ENCODE peak calls at places on chromosomes 5 and 9, in nine cellular contexts. M is fibroblast of lung, V is AG04449, T is foreskin fibroblast, Z is cardiac fibroblast, X is A549, E is gastrocnemius medialis, Q is upper lobe of right lung, O is right atrium auricular region. F is an unnamed sample.

GRCh38 chr5:180120221-180121101 is 48.9 kb upstream of the RNF130 start:
- DNase-seq in M (no peak), Z (no peak), Q (peak), X (no peak), E (no peak), V (no peak), T (no peak), O (no peak), F (no peak)

GRCh38 chr9:132849168-132849831 is 28.8 kb downstream of the AK8 start:
- DNase-seq in Z (no peak), Q (no peak), T (no peak), O (no peak), X (no peak), M (peak), V (no peak), E (no peak), F (no peak)

GRCh38 chr5:139882961-139883539 is 87.4 kb downstream of the PSD2 start:
- DNase-seq in Q (no peak), Z (no peak), M (no peak), V (no peak), O (no peak), T (no peak), E (peak), X (no peak), F (no peak)

GRCh38 chr9:135326141-135326540 is 153.4 kb upstream of the PPP1R26 start:
- DNase-seq in Z (no peak), O (no peak), T (no peak), M (no peak), V (no peak), X (no peak), E (no peak), Q (no peak), F (no peak)

GRCh38 chr5:179768326-179769085 is 25.3 kb upstream of the LTC4S start:
- DNase-seq in E (no peak), M (no peak), V (no peak), T (no peak), Q (no peak), O (no peak), X (no peak), Z (no peak), F (no peak)

GRCh38 chr5:68257207-68257606 is 41.7 kb downstream of the PIK3R1 start:
- DNase-seq in T (no peak), Z (no peak), E (no peak), X (no peak), Q (no peak), M (no peak), V (no peak), O (no peak), F (no peak)

GRCh38 chr9:28215921-28216320 is 642.6 kb upstream of the C9orf72 start:
- DNase-seq in T (no peak), M (no peak), Z (no peak), X (no peak), O (no peak), E (no peak), Q (no peak), V (no peak), F (no peak)

GRCh38 chr9:128167209-128167608 is 7.1 kb downstream of the BBLN start:
- DNase-seq in Q (no peak), M (no peak), Z (no peak), X (no peak), T (no peak), E (no peak), O (no peak), V (no peak), F (no peak)

GRCh38 chr9:22158983-22159382 is 149.9 kb upstream of the CDKN2B start:
- DNase-seq in X (peak), E (peak), M (peak), O (peak), Q (peak), Z (peak), T (peak), V (no peak), F (peak)

GRCh38 chr5:96790851-96791513 is 16.8 kb downstream of the ERAP1 start:
- DNase-seq in V (no peak), Z (peak), Q (no peak), O (no peak), E (no peak), T (peak), X (no peak), M (peak), F (peak)

GRCh38 chr5:115432691-115433090 is 111.9 kb downstream of the FEM1C start:
- DNase-seq in V (no peak), Z (no peak), Q (no peak), E (no peak), M (peak), T (no peak), O (no peak), X (no peak), F (peak)

GRCh38 chr5:102196481-102196880 is 99.6 kb downstream of the SLCO4C1 start:
- DNase-seq in Q (peak), O (no peak), E (no peak), V (no peak), T (no peak), Z (no peak), M (no peak), X (no peak), F (no peak)

GRCh38 chr9:2125909-2126308 is 110.8 kb downstream of the SMARCA2 start:
- DNase-seq in O (no peak), V (no peak), Z (peak), X (no peak), E (no peak), T (no peak), M (peak), Q (no peak), F (no peak)

GRCh38 chr9:85516976-85517637 is 224.6 kb downstream of the AGTPBP1 start:
- DNase-seq in V (no peak), M (no peak), O (no peak), X (peak), T (no peak), Q (no peak), Z (peak), E (no peak), F (no peak)

GRCh38 chr9:32378496-32378895 is 5.9 kb upstream of the ACO1 start:
- DNase-seq in Q (no peak), O (no peak), Z (peak), T (peak), X (peak), M (peak), E (no peak), V (no peak), F (peak)

GRCh38 chr9:4099961-4100360 is 199.9 kb downstream of the GLIS3 start:
- DNase-seq in X (no peak), T (no peak), Z (peak), Q (no peak), E (no peak), O (no peak), M (peak), V (no peak), F (no peak)

GRCh38 chr5:104652271-104652861 is 1089.8 kb upstream of the NUDT12 start:
- DNase-seq in V (no peak), O (no peak), Q (no peak), X (no peak), E (no peak), M (no peak), Z (no peak), T (no peak), F (no peak)

GRCh38 chr5:132557425-132557805 is 638 bp downstream of the RAD50 start:
- DNase-seq in E (no peak), O (no peak), M (peak), T (peak), Q (peak), V (no peak), Z (peak), X (peak), F (peak)

GRCh38 chr5:123089971-123090640 is 1.1 kb downstream of the PRDM6 start:
- DNase-seq in Q (peak), X (peak), E (no peak), Z (peak), V (no peak), O (no peak), M (no peak), T (no peak), F (no peak)

GRCh38 chr9:121289554-121290370 is 21.8 kb downstream of the GSN start:
- DNase-seq in Z (no peak), T (no peak), V (no peak), M (no peak), X (no peak), O (no peak), E (no peak), Q (peak), F (no peak)

GRCh38 chr5:106545325-106545724 is 1125.4 kb downstream of the EFNA5 start:
- DNase-seq in T (no peak), Q (no peak), X (no peak), O (no peak), Z (peak), V (no peak), M (peak), E (no peak), F (peak)

GRCh38 chr5:151483647-151484046 is 36.2 kb downstream of the SLC36A1 start:
- DNase-seq in M (no peak), O (no peak), E (no peak), Q (no peak), Z (no peak), T (no peak), X (no peak), V (no peak), F (no peak)

GRCh38 chr9:129223551-129224208 is 45.6 kb upstream of the IER5L start:
- DNase-seq in X (no peak), E (no peak), M (no peak), Q (no peak), O (no peak), V (no peak), Z (no peak), T (no peak), F (no peak)

GRCh38 chr5:76204713-76205112 is 121.5 kb downstream of the SV2C start:
- DNase-seq in M (no peak), E (no peak), T (no peak), V (no peak), Q (no peak), Z (no peak), X (no peak), O (no peak), F (no peak)

GRCh38 chr9:137441289-137441934 is at the start of gene ENTPD8:
- DNase-seq in T (no peak), E (no peak), X (peak), Q (peak), M (no peak), V (no peak), Z (no peak), O (no peak), F (no peak)

GRCh38 chr9:35350212-35350611 is 139.7 kb upstream of the RUSC2 start:
- DNase-seq in V (no peak), O (no peak), E (no peak), M (no peak), Z (no peak), X (no peak), T (no peak), Q (no peak), F (no peak)

GRCh38 chr9:123217148-123217585 is 51.2 kb downstream of the STRBP start:
- DNase-seq in M (peak), V (peak), E (no peak), Z (peak), Q (no peak), T (no peak), O (no peak), X (no peak), F (peak)

GRCh38 chr9:136045595-136046554 is 49.2 kb downstream of the NACC2 start:
- DNase-seq in O (peak), T (peak), M (peak), Z (no peak), X (no peak), V (no peak), E (no peak), Q (peak), F (no peak)

GRCh38 chr9:6562194-6562593 is 83.3 kb downstream of the GLDC start:
- DNase-seq in V (no peak), O (no peak), X (no peak), M (no peak), Q (no peak), E (no peak), T (no peak), Z (no peak), F (no peak)

GRCh38 chr5:154485092-154485491 is 7.1 kb upstream of the HAND1 start:
- DNase-seq in Q (no peak), V (no peak), T (no peak), E (no peak), X (no peak), Z (no peak), O (no peak), M (no peak), F (no peak)

GRCh38 chr5:74212336-74212735 is 428.2 kb downstream of the ENC1 start:
- DNase-seq in Z (peak), X (peak), O (no peak), T (no peak), E (no peak), M (peak), Q (no peak), V (no peak), F (no peak)

GRCh38 chr9:68931821-68932220 is 82.1 kb downstream of the PRKACG start:
- DNase-seq in Z (no peak), M (no peak), T (no peak), Q (no peak), V (no peak), E (no peak), O (no peak), X (no peak), F (no peak)

GRCh38 chr5:90201923-90202322 is 207.6 kb downstream of the CETN3 start:
- DNase-seq in Z (peak), T (no peak), O (no peak), M (peak), E (no peak), X (no peak), Q (no peak), V (no peak), F (peak)

GRCh38 chr9:100442072-100442471 is 15.1 kb downstream of the MSANTD3 start:
- DNase-seq in Z (no peak), T (no peak), X (no peak), V (no peak), E (no peak), Q (no peak), O (no peak), M (no peak), F (no peak)

GRCh38 chr5:157740211-157740610 is 3.3 kb upstream of the LSM11 start:
- DNase-seq in Q (no peak), X (peak), V (no peak), T (no peak), M (no peak), Z (no peak), E (no peak), O (no peak), F (no peak)

GRCh38 chr5:157735991-157736390 is 4.8 kb downstream of the THG1L start:
- DNase-seq in E (no peak), X (no peak), M (no peak), Z (no peak), V (no peak), O (no peak), Q (no peak), T (no peak), F (no peak)

GRCh38 chr5:157744055-157745011 is 821 bp downstream of the LSM11 start:
- DNase-seq in X (no peak), E (no peak), T (no peak), O (no peak), Q (peak), Z (no peak), M (no peak), V (no peak), F (peak)

GRCh38 chr5:157743163-157744054 is at the start of gene LSM11:
- DNase-seq in Q (peak), Z (peak), V (no peak), X (peak), E (peak), T (peak), O (peak), M (peak), F (peak)

DNA sequence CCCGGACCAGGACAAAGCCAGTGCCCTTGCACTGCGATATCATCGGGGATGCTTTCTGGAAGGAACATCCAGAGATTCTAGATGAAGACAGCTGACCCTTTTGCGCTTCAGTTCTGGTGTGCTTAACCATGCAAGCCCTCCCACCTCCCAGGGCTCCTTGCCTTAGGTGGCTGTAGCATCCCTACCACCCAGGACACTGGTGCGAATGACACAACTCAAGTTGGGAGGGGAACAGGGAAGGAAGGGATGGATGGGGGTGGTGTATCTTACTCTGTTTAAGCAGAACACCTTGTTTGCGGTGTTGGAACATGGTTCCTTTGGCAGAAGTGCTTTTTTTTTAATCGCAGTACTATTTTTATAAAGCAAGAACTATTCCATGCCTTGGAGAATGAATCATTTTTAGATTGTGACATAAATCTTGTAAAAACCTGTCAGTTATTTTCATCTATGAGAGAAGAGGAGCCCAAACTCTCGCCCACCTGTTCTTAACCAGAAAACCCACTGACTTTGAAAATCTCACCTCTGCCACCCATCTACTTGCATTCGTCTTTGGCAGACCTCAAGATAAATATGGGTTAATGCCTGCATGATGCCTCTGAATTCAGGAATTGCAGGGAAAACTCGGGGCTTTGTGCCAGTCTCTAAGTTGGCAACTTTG is 4.0 kb upstream of the LSM11 start:
- DNase-seq in Q (no peak), O (no peak), V (no peak), X (no peak), E (no peak), M (no peak), T (no peak), Z (no peak), F (no peak)
- TF ChIP-seq CTCF in Q (no peak), O (no peak), V (no peak), X (no peak), E (no peak), M (no peak), T (no peak), Z (no peak), F (no peak)

GRCh38 chr5:6379246-6379645 is 899 bp upstream of the MED10 start:
- DNase-seq in T (no peak), Z (no peak), M (no peak), O (no peak), V (no peak), Q (no peak), E (no peak), X (no peak), F (no peak)
- H3K4me3 ChIP-seq in T (peak), Z (no peak), M (no peak), O (no peak), V (no peak), Q (peak), E (peak), X (peak), F (no peak)

GRCh38 chr9:107488400-107489143 is 997 bp downstream of the KLF4 start:
- DNase-seq in V (no peak), M (peak), X (peak), T (peak), O (peak), Z (peak), Q (peak), E (peak), F (peak)

GRCh38 chr9:107486674-107487520 is 2.7 kb downstream of the KLF4 start:
- DNase-seq in Z (no peak), V (no peak), Q (no peak), M (peak), O (no peak), X (no peak), T (no peak), E (no peak), F (no peak)

GRCh38 chr9:107489687-107490605 is at the start of gene KLF4:
- DNase-seq in O (peak), X (peak), E (peak), M (peak), Q (peak), T (peak), Z (peak), V (peak), F (peak)

GRCh38 chr9:107489144-107489673 is 360 bp downstream of the KLF4 start:
- DNase-seq in M (peak), Z (peak), Q (no peak), E (no peak), O (no peak), T (no peak), X (no peak), V (no peak), F (peak)

DNA sequence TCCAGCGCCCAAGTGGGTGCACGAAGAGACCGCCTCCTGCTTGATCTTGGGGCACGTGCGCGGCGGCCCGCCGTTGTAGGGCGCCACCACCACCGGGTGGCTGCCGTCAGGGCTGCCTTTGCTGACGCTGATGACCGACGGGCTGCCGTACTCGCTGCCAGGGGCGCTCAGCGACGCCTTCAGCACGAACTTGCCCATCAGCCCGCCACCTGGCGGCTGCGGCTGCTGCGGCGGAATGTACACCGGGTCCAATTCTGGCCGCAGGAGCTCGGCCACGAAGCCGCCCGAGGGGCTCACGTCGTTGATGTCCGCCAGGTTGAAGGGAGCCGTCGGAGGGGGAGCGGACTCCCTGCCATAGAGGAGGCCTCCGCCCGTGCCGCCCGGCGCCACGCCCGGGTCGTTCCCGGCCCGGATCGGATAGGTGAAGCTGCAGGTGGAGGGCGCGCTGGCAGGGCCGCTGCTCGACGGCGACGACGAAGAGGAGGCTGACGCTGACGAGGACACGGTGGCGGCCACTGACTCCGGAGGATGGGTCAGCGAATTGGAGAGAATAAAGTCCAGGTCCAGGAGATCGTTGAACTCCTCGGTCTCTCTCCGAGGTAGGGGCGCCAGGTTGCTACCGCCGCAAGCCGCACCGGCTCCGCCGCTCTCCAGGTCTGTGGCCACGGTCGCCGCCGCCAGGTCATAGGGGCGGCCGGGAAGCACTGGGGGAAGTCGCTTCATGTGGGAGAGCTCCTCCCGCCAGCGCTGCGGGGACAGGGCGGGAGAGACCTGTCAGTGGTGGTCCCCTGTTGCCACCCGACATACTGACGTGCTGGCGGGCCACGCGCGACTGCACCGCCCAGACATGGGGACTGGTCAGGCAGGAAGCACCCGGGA is 1.8 kb downstream of the KLF4 start:
- DNase-seq in T (no peak), E (no peak), V (no peak), Z (peak), Q (peak), M (peak), X (peak), O (peak), F (peak)
- TF ChIP-seq CTCF in T (peak), E (no peak), V (peak), Z (peak), Q (peak), M (peak), X (peak), O (peak), F (peak)

DNA sequence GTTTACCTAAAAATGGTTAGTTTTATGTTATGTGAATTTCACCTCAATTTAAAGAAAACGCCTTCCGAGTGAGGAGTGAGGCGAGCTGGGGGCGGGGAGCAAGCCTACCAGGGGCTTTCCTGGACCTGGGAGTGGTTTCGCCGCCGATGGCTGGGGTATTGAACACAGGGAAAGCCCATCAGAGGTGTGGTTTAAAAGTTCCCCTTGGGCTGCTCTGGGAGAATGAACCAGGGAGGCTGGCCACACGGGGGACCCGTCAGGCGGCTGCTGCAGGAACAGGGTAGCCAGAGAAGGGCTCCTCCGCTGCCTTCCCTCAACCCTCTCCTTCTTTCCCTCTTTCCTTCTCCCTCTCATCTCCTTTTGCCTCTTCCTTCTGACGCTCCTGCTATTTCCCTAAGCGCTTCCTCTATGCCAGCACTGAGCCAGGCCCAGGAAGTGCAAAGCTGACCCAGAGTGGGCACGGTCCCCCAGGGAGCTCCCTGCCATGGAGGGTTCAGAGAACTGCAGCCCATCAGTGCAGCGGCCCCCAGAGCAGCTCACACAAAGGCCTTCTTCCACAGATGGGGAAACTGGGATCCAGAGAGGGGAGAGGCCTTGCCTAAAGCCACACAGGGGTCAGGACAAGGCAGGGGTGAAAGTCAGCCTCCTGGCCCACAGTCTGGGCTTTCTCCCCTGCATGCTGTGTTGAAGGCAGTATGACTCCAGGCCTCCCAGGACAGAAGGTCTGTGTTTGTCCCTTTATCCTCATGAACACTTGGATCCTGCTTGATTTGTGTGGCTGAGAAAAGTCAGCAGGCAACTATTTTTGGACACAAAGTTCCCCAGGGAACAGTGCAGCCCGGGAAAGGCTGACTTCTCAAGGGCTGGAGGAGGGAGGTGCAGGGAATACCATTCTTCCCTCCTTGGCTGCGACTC is 4.6 kb downstream of the AKNA start:
- DNase-seq in M (peak), Q (no peak), O (no peak), Z (peak), T (peak), E (no peak), X (no peak), V (no peak), F (peak)
- H3K4me3 ChIP-seq in M (no peak), Q (peak), O (no peak), Z (no peak), T (peak), E (no peak), X (no peak), V (peak), F (no peak)